ENCODE peak calls at places on chromosome 14, in eight cellular contexts. One of them, this sample, is unnamed.

GRCh38 chr14:75147423-75148071 is 20.7 kb upstream of the NEK9 start:
- DNase-seq in fibroblast of lung: peak
- DNase-seq in HCT116: no peak
- DNase-seq in body of pancreas: peak
- DNase-seq in heart left ventricle: no peak
- DNase-seq in cardiac muscle cell: peak
- DNase-seq in suprapubic skin: peak
- DNase-seq in Peyer's patch: peak
- DNase-seq in this sample: peak

GRCh38 chr14:66403183-66403582 is 83.0 kb upstream of the CCDC196 start:
- DNase-seq in body of pancreas: no peak
- DNase-seq in suprapubic skin: no peak
- DNase-seq in fibroblast of lung: peak
- DNase-seq in heart left ventricle: no peak
- DNase-seq in HCT116: no peak
- DNase-seq in cardiac muscle cell: no peak
- DNase-seq in Peyer's patch: no peak
- DNase-seq in this sample: no peak

GRCh38 chr14:102957222-102957621 is 34.8 kb downstream of the AMN start:
- DNase-seq in cardiac muscle cell: no peak
- DNase-seq in Peyer's patch: no peak
- DNase-seq in fibroblast of lung: peak
- DNase-seq in suprapubic skin: no peak
- DNase-seq in HCT116: no peak
- DNase-seq in body of pancreas: no peak
- DNase-seq in heart left ventricle: no peak
- DNase-seq in this sample: no peak

GRCh38 chr14:92686411-92686762 is 62.0 kb downstream of the LGMN start:
- DNase-seq in fibroblast of lung: no peak
- DNase-seq in cardiac muscle cell: no peak
- DNase-seq in HCT116: no peak
- DNase-seq in Peyer's patch: no peak
- DNase-seq in body of pancreas: no peak
- DNase-seq in suprapubic skin: no peak
- DNase-seq in heart left ventricle: no peak
- DNase-seq in this sample: no peak

GRCh38 chr14:96206461-96206860 is 1.8 kb downstream of the BDKRB2 start:
- DNase-seq in fibroblast of lung: no peak
- DNase-seq in body of pancreas: peak
- DNase-seq in suprapubic skin: no peak
- DNase-seq in HCT116: no peak
- DNase-seq in Peyer's patch: no peak
- DNase-seq in heart left ventricle: no peak
- DNase-seq in cardiac muscle cell: no peak
- DNase-seq in this sample: no peak

GRCh38 chr14:71686677-71687076 is 245.6 kb upstream of the RGS6 start:
- DNase-seq in cardiac muscle cell: no peak
- DNase-seq in heart left ventricle: no peak
- DNase-seq in suprapubic skin: no peak
- DNase-seq in HCT116: no peak
- DNase-seq in Peyer's patch: no peak
- DNase-seq in body of pancreas: no peak
- DNase-seq in fibroblast of lung: peak
- DNase-seq in this sample: peak

GRCh38 chr14:101628471-101628966 is 67.2 kb downstream of the DIO3 start:
- DNase-seq in body of pancreas: peak
- DNase-seq in suprapubic skin: no peak
- DNase-seq in cardiac muscle cell: peak
- DNase-seq in HCT116: peak
- DNase-seq in fibroblast of lung: peak
- DNase-seq in heart left ventricle: peak
- DNase-seq in Peyer's patch: peak
- DNase-seq in this sample: peak

GRCh38 chr14:93207468-93208308 is 632 bp downstream of the UBR7 start:
- DNase-seq in Peyer's patch: peak
- DNase-seq in suprapubic skin: no peak
- DNase-seq in heart left ventricle: peak
- DNase-seq in HCT116: no peak
- DNase-seq in body of pancreas: peak
- DNase-seq in cardiac muscle cell: peak
- DNase-seq in fibroblast of lung: peak
- DNase-seq in this sample: no peak

GRCh38 chr14:89892953-89893352 is 61.6 kb downstream of the EFCAB11 start:
- DNase-seq in cardiac muscle cell: no peak
- DNase-seq in body of pancreas: no peak
- DNase-seq in suprapubic skin: no peak
- DNase-seq in Peyer's patch: no peak
- DNase-seq in heart left ventricle: no peak
- DNase-seq in fibroblast of lung: no peak
- DNase-seq in HCT116: no peak
- DNase-seq in this sample: no peak

GRCh38 chr14:89890589-89890988 is 63.9 kb downstream of the EFCAB11 start:
- DNase-seq in heart left ventricle: no peak
- DNase-seq in HCT116: no peak
- DNase-seq in suprapubic skin: no peak
- DNase-seq in cardiac muscle cell: no peak
- DNase-seq in Peyer's patch: no peak
- DNase-seq in fibroblast of lung: no peak
- DNase-seq in body of pancreas: no peak
- DNase-seq in this sample: no peak

GRCh38 chr14:89891055-89891454 is 63.5 kb downstream of the EFCAB11 start:
- DNase-seq in heart left ventricle: no peak
- DNase-seq in Peyer's patch: no peak
- DNase-seq in cardiac muscle cell: no peak
- DNase-seq in fibroblast of lung: no peak
- DNase-seq in body of pancreas: no peak
- DNase-seq in HCT116: no peak
- DNase-seq in suprapubic skin: no peak
- DNase-seq in this sample: no peak
- H3K4me3 ChIP-seq in heart left ventricle: no peak
- H3K4me3 ChIP-seq in Peyer's patch: no peak
- H3K4me3 ChIP-seq in cardiac muscle cell: no peak
- H3K4me3 ChIP-seq in fibroblast of lung: no peak
- H3K4me3 ChIP-seq in body of pancreas: no peak
- H3K4me3 ChIP-seq in HCT116: no peak
- H3K4me3 ChIP-seq in suprapubic skin: no peak
- H3K4me3 ChIP-seq in this sample: no peak

GRCh38 chr14:100409016-100409385 is 85.9 kb downstream of the SLC25A47 start:
- DNase-seq in body of pancreas: no peak
- DNase-seq in Peyer's patch: no peak
- DNase-seq in heart left ventricle: no peak
- DNase-seq in HCT116: no peak
- DNase-seq in cardiac muscle cell: no peak
- DNase-seq in suprapubic skin: no peak
- DNase-seq in fibroblast of lung: no peak
- DNase-seq in this sample: no peak
- TF ChIP-seq CTCF in body of pancreas: no peak
- TF ChIP-seq CTCF in Peyer's patch: no peak
- TF ChIP-seq CTCF in heart left ventricle: no peak
- TF ChIP-seq CTCF in HCT116: no peak
- TF ChIP-seq CTCF in cardiac muscle cell: no peak
- TF ChIP-seq CTCF in suprapubic skin: no peak
- TF ChIP-seq CTCF in fibroblast of lung: no peak
- TF ChIP-seq CTCF in this sample: no peak

DNA sequence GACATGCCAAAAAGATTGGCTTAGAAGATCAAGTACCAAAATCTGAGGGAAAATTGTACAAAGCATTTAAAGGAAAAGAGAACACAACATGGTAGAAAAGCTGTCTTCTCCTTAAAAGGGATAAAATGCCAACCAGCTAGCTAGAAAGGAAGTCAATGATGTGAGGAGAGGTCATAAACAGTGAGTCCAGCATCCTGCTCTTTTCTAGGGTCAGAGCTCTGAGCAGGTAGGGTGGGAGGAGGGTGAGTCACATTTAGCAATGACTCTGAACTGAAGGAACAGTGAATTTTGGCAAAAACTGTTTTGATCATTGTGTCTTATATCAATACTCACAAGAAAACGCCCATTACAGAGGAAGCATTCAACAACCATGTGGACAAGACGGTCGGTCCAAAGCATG is 322.3 kb downstream of the DAD1 start:
- DNase-seq in Peyer's patch: no peak
- DNase-seq in body of pancreas: no peak
- DNase-seq in suprapubic skin: no peak
- DNase-seq in fibroblast of lung: no peak
- DNase-seq in HCT116: no peak
- DNase-seq in cardiac muscle cell: no peak
- DNase-seq in heart left ventricle: no peak
- DNase-seq in this sample: no peak
- H3K27ac ChIP-seq in Peyer's patch: no peak
- H3K27ac ChIP-seq in body of pancreas: no peak
- H3K27ac ChIP-seq in suprapubic skin: no peak
- H3K27ac ChIP-seq in fibroblast of lung: no peak
- H3K27ac ChIP-seq in HCT116: no peak
- H3K27ac ChIP-seq in cardiac muscle cell: no peak
- H3K27ac ChIP-seq in heart left ventricle: no peak
- H3K27ac ChIP-seq in this sample: no peak

DNA sequence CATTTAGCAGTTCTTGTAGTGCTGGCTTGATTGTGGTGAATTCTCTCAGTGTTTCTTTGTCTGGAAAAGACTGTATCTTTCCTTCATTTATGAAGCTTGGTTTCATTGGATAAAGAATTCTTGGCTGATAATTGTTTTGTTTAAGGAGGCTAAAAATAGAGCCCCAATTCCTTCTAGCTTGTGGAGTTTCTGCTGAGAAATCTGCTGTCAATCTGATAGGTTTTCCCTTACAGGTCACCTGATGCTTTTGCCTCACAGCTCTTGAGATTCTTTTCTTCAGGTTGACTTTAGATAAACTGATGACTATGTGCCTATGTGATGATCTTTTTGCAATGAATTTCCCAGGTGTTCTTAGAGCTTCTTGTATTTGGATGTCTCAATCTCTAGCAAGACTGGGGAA is 1508.5 kb upstream of the FLRT2 start:
- DNase-seq in HCT116: no peak
- DNase-seq in body of pancreas: no peak
- DNase-seq in fibroblast of lung: no peak
- DNase-seq in suprapubic skin: no peak
- DNase-seq in Peyer's patch: no peak
- DNase-seq in heart left ventricle: no peak
- DNase-seq in cardiac muscle cell: no peak
- DNase-seq in this sample: no peak
- H3K4me3 ChIP-seq in HCT116: no peak
- H3K4me3 ChIP-seq in body of pancreas: no peak
- H3K4me3 ChIP-seq in fibroblast of lung: no peak
- H3K4me3 ChIP-seq in suprapubic skin: no peak
- H3K4me3 ChIP-seq in Peyer's patch: no peak
- H3K4me3 ChIP-seq in heart left ventricle: no peak
- H3K4me3 ChIP-seq in cardiac muscle cell: no peak
- H3K4me3 ChIP-seq in this sample: no peak

GRCh38 chr14:105329411-105330200 is 15.1 kb downstream of the PACS2 start:
- DNase-seq in cardiac muscle cell: no peak
- DNase-seq in HCT116: no peak
- DNase-seq in heart left ventricle: no peak
- DNase-seq in body of pancreas: no peak
- DNase-seq in suprapubic skin: no peak
- DNase-seq in Peyer's patch: no peak
- DNase-seq in fibroblast of lung: no peak
- DNase-seq in this sample: no peak
- TF ChIP-seq CTCF in cardiac muscle cell: no peak
- TF ChIP-seq CTCF in HCT116: no peak
- TF ChIP-seq CTCF in heart left ventricle: no peak
- TF ChIP-seq CTCF in body of pancreas: no peak
- TF ChIP-seq CTCF in suprapubic skin: no peak
- TF ChIP-seq CTCF in Peyer's patch: no peak
- TF ChIP-seq CTCF in fibroblast of lung: no peak
- TF ChIP-seq CTCF in this sample: no peak

GRCh38 chr14:105526781-105527380 is 498 bp downstream of the TMEM121 start:
- DNase-seq in fibroblast of lung: no peak
- DNase-seq in body of pancreas: peak
- DNase-seq in heart left ventricle: no peak
- DNase-seq in cardiac muscle cell: no peak
- DNase-seq in Peyer's patch: no peak
- DNase-seq in HCT116: no peak
- DNase-seq in suprapubic skin: peak
- DNase-seq in this sample: no peak
- H3K27ac ChIP-seq in fibroblast of lung: no peak
- H3K27ac ChIP-seq in body of pancreas: no peak
- H3K27ac ChIP-seq in heart left ventricle: no peak
- H3K27ac ChIP-seq in cardiac muscle cell: no peak
- H3K27ac ChIP-seq in Peyer's patch: no peak
- H3K27ac ChIP-seq in HCT116: peak
- H3K27ac ChIP-seq in suprapubic skin: no peak
- H3K27ac ChIP-seq in this sample: peak

GRCh38 chr14:54922598-54922997 is 20.0 kb upstream of the GCH1 start:
- DNase-seq in cardiac muscle cell: no peak
- DNase-seq in HCT116: no peak
- DNase-seq in body of pancreas: no peak
- DNase-seq in suprapubic skin: no peak
- DNase-seq in fibroblast of lung: no peak
- DNase-seq in Peyer's patch: no peak
- DNase-seq in heart left ventricle: no peak
- DNase-seq in this sample: no peak
- H3K4me3 ChIP-seq in cardiac muscle cell: no peak
- H3K4me3 ChIP-seq in HCT116: no peak
- H3K4me3 ChIP-seq in body of pancreas: no peak
- H3K4me3 ChIP-seq in suprapubic skin: no peak
- H3K4me3 ChIP-seq in fibroblast of lung: no peak
- H3K4me3 ChIP-seq in Peyer's patch: no peak
- H3K4me3 ChIP-seq in heart left ventricle: no peak
- H3K4me3 ChIP-seq in this sample: no peak

DNA sequence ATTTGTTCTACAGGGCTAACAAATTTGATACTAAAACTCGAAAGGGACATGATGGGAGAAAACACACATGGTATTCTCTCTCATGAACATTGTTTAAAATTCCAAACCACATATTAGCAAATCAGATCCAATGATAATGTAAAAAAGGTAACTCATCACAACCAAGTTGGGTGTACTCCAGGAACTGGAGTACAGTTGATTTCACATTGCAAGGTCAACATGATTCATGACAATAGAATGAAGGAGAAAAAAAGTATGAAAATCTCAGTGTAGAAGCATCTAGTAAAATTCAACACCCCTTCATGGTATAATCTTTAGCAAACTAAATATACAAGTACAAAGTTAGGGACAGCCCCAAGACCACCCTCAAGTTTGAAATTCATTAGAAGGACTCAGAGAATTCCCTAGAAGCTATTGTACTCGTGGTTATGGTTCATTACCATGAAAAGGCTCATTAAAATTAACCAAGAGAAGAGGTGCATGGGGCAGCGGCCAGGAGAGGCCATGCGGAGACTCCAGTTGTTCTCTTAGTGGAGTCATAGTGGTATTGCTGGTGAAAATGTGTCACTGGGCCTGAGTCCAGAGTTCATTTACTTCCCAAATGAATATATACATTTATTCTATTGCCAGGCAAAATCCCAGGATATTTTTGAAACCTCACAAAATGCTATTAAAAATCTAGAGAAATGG is 3.1 kb upstream of the CDCA4 start:
- DNase-seq in heart left ventricle: no peak
- DNase-seq in cardiac muscle cell: no peak
- DNase-seq in Peyer's patch: no peak
- DNase-seq in HCT116: peak
- DNase-seq in suprapubic skin: peak
- DNase-seq in fibroblast of lung: peak
- DNase-seq in body of pancreas: no peak
- DNase-seq in this sample: no peak
- TF ChIP-seq CTCF in heart left ventricle: no peak
- TF ChIP-seq CTCF in cardiac muscle cell: no peak
- TF ChIP-seq CTCF in Peyer's patch: no peak
- TF ChIP-seq CTCF in HCT116: no peak
- TF ChIP-seq CTCF in suprapubic skin: no peak
- TF ChIP-seq CTCF in fibroblast of lung: no peak
- TF ChIP-seq CTCF in body of pancreas: no peak
- TF ChIP-seq CTCF in this sample: no peak

This sample was measured in right atrium auricular region.